ENCODE peak calls at places on chromosomes 11 and 22, in ten cellular contexts. T is SK-N-MC, L is NB4, S is tibial artery, Y is HS-27A, J is ureter, X is astrocyte, H is lung, K is NCI-H2081, C is omental fat pad. O is an unnamed sample.
A peak's percentile ranks its signal among the peaks of the same experiment; 100 is the strongest.

GRCh38 chr11:72306186-72306585 is 62.2 kb upstream of the PHOX2A start:
- DNase-seq in L (no peak), H (no peak), Y (no peak), X (peak; percentile 6), T (no peak), K (no peak), C (no peak), S (no peak), J (no peak), O (no peak)

GRCh38 chr11:62555464-62556092 is 9.0 kb upstream of the AHNAK start:
- DNase-seq in S (peak; percentile 77), C (no peak), X (peak; percentile 33), Y (no peak), J (peak; percentile 46), K (no peak), H (no peak), L (peak; percentile 94), T (no peak), O (peak; percentile 57)

GRCh38 chr22:38187413-38188212 is 6.0 kb upstream of the PLA2G6 start:
- DNase-seq in H (peak; percentile 43), L (no peak), K (peak; percentile 32), J (no peak), T (no peak), S (no peak), Y (no peak), C (no peak), X (no peak), O (no peak)

GRCh38 chr11:121329786-121330395 is 37.3 kb downstream of the SC5D start:
- DNase-seq in T (no peak), X (no peak), H (no peak), L (no peak), J (no peak), K (no peak), S (no peak), Y (no peak), C (no peak), O (no peak)

GRCh38 chr11:45475135-45475534 is 189.0 kb upstream of the SYT13 start:
- DNase-seq in Y (no peak), L (no peak), X (no peak), T (no peak), K (no peak), J (no peak), C (no peak), H (no peak), S (peak; percentile 16), O (no peak)

GRCh38 chr11:2799881-2800654 is 85.5 kb downstream of the CDKN1C start:
- DNase-seq in H (peak; percentile 22), S (peak; percentile 60), L (no peak), K (no peak), J (peak; percentile 40), T (no peak), Y (no peak), X (no peak), C (peak; percentile 11), O (peak; percentile 29)

GRCh38 chr22:45717787-45718186 is 46.2 kb downstream of the ATXN10 start:
- DNase-seq in Y (peak; percentile 30), S (no peak), C (no peak), T (no peak), H (no peak), X (peak; percentile 82), K (no peak), L (no peak), J (no peak), O (no peak)

GRCh38 chr22:35615156-35615555 is 2.0 kb downstream of the MB start:
- DNase-seq in H (no peak), K (no peak), T (no peak), L (no peak), J (no peak), X (no peak), C (no peak), Y (no peak), S (no peak), O (no peak)

GRCh38 chr11:130516868-130517505 is 68.5 kb downstream of the ADAMTS15 start:
- DNase-seq in L (no peak), K (no peak), J (no peak), Y (no peak), H (no peak), C (no peak), S (no peak), X (no peak), T (no peak), O (no peak)

GRCh38 chr11:68844801-68845200 is 3.1 kb upstream of the CPT1A start:
- DNase-seq in J (no peak), H (no peak), X (no peak), C (no peak), T (no peak), S (no peak), K (no peak), L (no peak), Y (no peak), O (no peak)

GRCh38 chr22:35567794-35568193 is 27.2 kb downstream of the RASD2 start:
- DNase-seq in C (no peak), Y (no peak), T (no peak), H (no peak), S (no peak), L (no peak), K (no peak), J (no peak), X (no peak), O (peak; percentile 68)

O was measured in left ventricle myocardium superior.